ENCODE peak calls at places on chromosome 10, in ten cellular contexts. B is NCI-H1105 treated with DMSO at 0.1 percent for 48 hours; H is HuH-7.5; F is CD8-positive, alpha-beta T cell; P is transverse colon; C is HT1080; Z is stimulated activated CD4-positive, alpha-beta T cell treated with anti-CD3 and anti-CD28 coated beads, Interleukin-4, amount 100 ng/mL, for 4 hours; R is lower lobe of right lung; D is adrenal gland; Y is immature natural killer cell. Q is an unnamed sample.

GRCh38 chr10:71795248-71795647 is 21.9 kb upstream of the VSIR start:
- DNase-seq in B (no peak), H (peak; percentile 42), F (no peak), P (no peak), C (no peak), Z (no peak), R (no peak), D (no peak), Y (no peak), Q (no peak)

GRCh38 chr10:86261933-86262665 is 104.5 kb downstream of the GRID1 start:
- DNase-seq in B (no peak), H (peak; percentile 48), F (no peak), P (no peak), C (peak; percentile 58), Z (no peak), R (no peak), D (no peak), Y (no peak), Q (peak; percentile 64)

GRCh38 chr10:47028466-47028865 is 117.2 kb downstream of the PTPN20 start:
- DNase-seq in B (no peak), H (no peak), F (no peak), P (no peak), C (no peak), Z (no peak), R (no peak), D (no peak), Y (no peak), Q (no peak)

GRCh38 chr10:18793951-18794350 is 134.7 kb downstream of the ARL5B start:
- DNase-seq in B (peak; percentile 4), H (no peak), F (no peak), P (no peak), C (peak; percentile 10), Z (no peak), R (no peak), D (no peak), Y (no peak), Q (no peak)

GRCh38 chr10:18918545-18918944 is 130.1 kb upstream of the MALRD1 start:
- DNase-seq in B (no peak), H (no peak), F (no peak), P (no peak), C (peak; percentile 51), Z (no peak), R (no peak), D (no peak), Y (no peak), Q (no peak)

GRCh38 chr10:130027716-130028464 is 63.8 kb upstream of the EBF3 start:
- DNase-seq in B (peak; percentile 13), H (no peak), F (no peak), P (no peak), C (peak; percentile 31), Z (no peak), R (no peak), D (no peak), Y (no peak), Q (no peak)

GRCh38 chr10:109450702-109451101 is 472.6 kb downstream of the XPNPEP1 start:
- DNase-seq in B (peak; percentile 81), H (no peak), F (no peak), P (no peak), C (no peak), Z (no peak), R (no peak), D (no peak), Y (no peak), Q (no peak)

GRCh38 chr10:89954787-89955566 is 253.6 kb downstream of the KIF20B start:
- DNase-seq in B (peak; percentile 12), H (no peak), F (no peak), P (no peak), C (no peak), Z (no peak), R (no peak), D (no peak), Y (no peak), Q (no peak)

GRCh38 chr10:121036431-121036830 is 185.3 kb downstream of the WDR11 start:
- DNase-seq in B (no peak), H (no peak), F (no peak), P (peak; percentile 20), C (no peak), Z (no peak), R (no peak), D (no peak), Y (no peak), Q (no peak)

GRCh38 chr10:56604624-56605023 is 243.6 kb upstream of the ZWINT start:
- DNase-seq in B (no peak), H (no peak), F (no peak), P (no peak), C (no peak), Z (no peak), R (no peak), D (no peak), Y (no peak), Q (no peak)

GRCh38 chr10:92419740-92420553 is 129.0 kb downstream of the MARCHF5 start:
- DNase-seq in B (no peak), H (no peak), F (no peak), P (peak; percentile 37), C (no peak), Z (no peak), R (peak; percentile 57), D (peak; percentile 32), Y (no peak), Q (no peak)

GRCh38 chr10:116765549-116766162 is 23.3 kb upstream of the HSPA12A start:
- DNase-seq in B (peak; percentile 0), H (no peak), F (peak; percentile 34), P (peak; percentile 58), C (no peak), Z (no peak), R (no peak), D (no peak), Y (no peak), Q (peak; percentile 61)

GRCh38 chr10:131810805-131811137 is 90.0 kb upstream of the PPP2R2D start:
- DNase-seq in B (no peak), H (no peak), F (no peak), P (no peak), C (no peak), Z (no peak), R (no peak), D (no peak), Y (no peak), Q (no peak)

GRCh38 chr10:126050301-126050700 is 153.9 kb downstream of the FANK1 start:
- DNase-seq in B (no peak), H (no peak), F (no peak), P (no peak), C (no peak), Z (no peak), R (no peak), D (no peak), Y (no peak), Q (no peak)

GRCh38 chr10:5314866-5315265 is 49.9 kb upstream of the UCN3 start:
- DNase-seq in B (peak; percentile 86), H (no peak), F (no peak), P (no peak), C (no peak), Z (no peak), R (no peak), D (no peak), Y (no peak), Q (no peak)

GRCh38 chr10:17981766-17982380 is 30.2 kb downstream of the SLC39A12 start:
- DNase-seq in B (no peak), H (no peak), F (no peak), P (no peak), C (peak; percentile 85), Z (no peak), R (no peak), D (no peak), Y (no peak), Q (no peak)

GRCh38 chr10:27366769-27367168 is 126.2 kb upstream of the ACBD5 start:
- DNase-seq in B (no peak), H (no peak), F (no peak), P (no peak), C (no peak), Z (no peak), R (no peak), D (no peak), Y (no peak), Q (no peak)

GRCh38 chr10:17454181-17454800 is at the start of gene ST8SIA6:
- DNase-seq in B (peak; percentile 24), H (peak; percentile 78), F (peak; percentile 32), P (peak; percentile 54), C (peak; percentile 13), Z (peak; percentile 25), R (peak; percentile 59), D (peak; percentile 53), Y (peak; percentile 67), Q (no peak)

GRCh38 chr10:49605939-49606509 is 4.1 kb upstream of the SLC18A3 start:
- DNase-seq in B (peak; percentile 55), H (no peak), F (no peak), P (no peak), C (no peak), Z (no peak), R (no peak), D (no peak), Y (no peak), Q (no peak)

GRCh38 chr10:95308389-95309302 is 17.8 kb upstream of the PDLIM1 start:
- DNase-seq in B (no peak), H (no peak), F (no peak), P (peak; percentile 90), C (peak; percentile 98), Z (no peak), R (peak; percentile 84), D (peak; percentile 48), Y (no peak), Q (no peak)

GRCh38 chr10:20891338-20891714 is 5.8 kb downstream of the NEBL start:
- DNase-seq in B (no peak), H (no peak), F (no peak), P (no peak), C (peak; percentile 10), Z (no peak), R (no peak), D (no peak), Y (no peak), Q (no peak)

GRCh38 chr10:89250814-89251416 is 660 bp downstream of the LIPA start:
- DNase-seq in B (peak; percentile 6), H (no peak), F (no peak), P (no peak), C (no peak), Z (no peak), R (no peak), D (no peak), Y (no peak), Q (no peak)

GRCh38 chr10:26799342-26799741 is 61.4 kb downstream of the ABI1 start:
- DNase-seq in B (no peak), H (no peak), F (no peak), P (peak; percentile 38), C (no peak), Z (peak; percentile 13), R (no peak), D (no peak), Y (no peak), Q (peak; percentile 10)

GRCh38 chr10:17101910-17102266 is 27.7 kb downstream of the CUBN start:
- DNase-seq in B (no peak), H (no peak), F (no peak), P (no peak), C (no peak), Z (no peak), R (no peak), D (no peak), Y (no peak), Q (no peak)

GRCh38 chr10:97584060-97584797 is at the start of gene HOGA1:
- DNase-seq in B (no peak), H (peak; percentile 56), F (no peak), P (no peak), C (peak; percentile 85), Z (no peak), R (peak; percentile 64), D (peak; percentile 91), Y (no peak), Q (peak; percentile 89)

GRCh38 chr10:70106958-70107791 is 25.4 kb downstream of the AIFM2 start:
- DNase-seq in B (no peak), H (no peak), F (no peak), P (no peak), C (no peak), Z (no peak), R (no peak), D (no peak), Y (no peak), Q (no peak)

GRCh38 chr10:122259075-122259466 is 12.0 kb upstream of the BTBD16 start:
- DNase-seq in B (no peak), H (no peak), F (no peak), P (no peak), C (no peak), Z (no peak), R (no peak), D (no peak), Y (no peak), Q (no peak)

GRCh38 chr10:69089638-69090599 is 2.0 kb downstream of the SRGN start:
- DNase-seq in B (no peak), H (no peak), F (peak; percentile 70), P (peak; percentile 61), C (peak; percentile 32), Z (peak; percentile 75), R (no peak), D (no peak), Y (peak; percentile 91), Q (no peak)

Q was measured in putamen.